ENCODE peak calls at places on chromosomes 7 and 10, in eight cellular contexts. U is IMR-90, P is fibroblast of lung, E is PC-3, J is colonic mucosa, H is endodermal cell, V is breast epithelium, O is neuronal stem cell. A is an unnamed sample.

GRCh38 chr10:132361581-132362101 is 29.6 kb downstream of the LRRC27 start:
- DNase-seq in E (no peak), V (no peak), H (no peak), U (no peak), J (no peak), P (no peak), O (no peak), A (no peak)

GRCh38 chr10:71314694-71315225 is 4.3 kb upstream of the SLC29A3 start:
- DNase-seq in J (no peak), O (no peak), E (no peak), H (no peak), V (no peak), U (no peak), P (no peak), A (no peak)

GRCh38 chr7:139602143-139602722 is 78.7 kb downstream of the CLEC2L start:
- DNase-seq in U (peak; percentile 42), V (no peak), E (peak; percentile 39), O (peak; percentile 18), H (no peak), J (no peak), P (peak; percentile 59), A (peak; percentile 52)

GRCh38 chr10:110963162-110963561 is 43.8 kb downstream of the SHOC2 start:
- DNase-seq in O (no peak), U (no peak), H (no peak), J (no peak), P (no peak), V (no peak), E (no peak), A (no peak)

GRCh38 chr10:131580674-131581073 is 269.2 kb upstream of the TCERG1L start:
- DNase-seq in O (no peak), V (no peak), H (no peak), U (no peak), E (no peak), J (no peak), P (no peak), A (no peak)

GRCh38 chr7:97025983-97026704 is 1.5 kb upstream of the DLX5 start:
- DNase-seq in J (no peak), E (no peak), P (no peak), H (peak; percentile 76), U (no peak), V (no peak), O (peak; percentile 27), A (no peak)

GRCh38 chr10:1923586-1923985 is 186.3 kb upstream of the ADARB2 start:
- DNase-seq in H (no peak), P (no peak), U (no peak), O (no peak), V (no peak), J (no peak), E (no peak), A (no peak)

GRCh38 chr7:31327071-31327470 is 13.5 kb downstream of the NEUROD6 start:
- DNase-seq in U (peak; percentile 10), J (no peak), O (no peak), P (no peak), E (peak; percentile 55), H (peak; percentile 79), V (no peak), A (no peak)

GRCh38 chr7:44979481-44980392 is 922 bp upstream of the MYO1G start:
- DNase-seq in H (peak; percentile 47), O (no peak), P (peak; percentile 31), J (no peak), V (no peak), E (no peak), U (no peak), A (no peak)

GRCh38 chr10:70379581-70380176 is 2.7 kb downstream of the LRRC20 start:
- DNase-seq in P (peak; percentile 26), U (no peak), V (no peak), O (no peak), H (peak; percentile 72), J (no peak), E (peak; percentile 83), A (peak; percentile 65)

GRCh38 chr10:14123066-14123465 is 207.7 kb downstream of the FRMD4A start:
- DNase-seq in U (no peak), P (peak; percentile 17), E (no peak), V (peak; percentile 61), O (no peak), J (no peak), H (no peak), A (no peak)

GRCh38 chr10:10222288-10222945 is 795.3 kb upstream of the CELF2 start:
- DNase-seq in H (no peak), E (no peak), O (no peak), U (peak; percentile 40), V (no peak), J (no peak), P (no peak), A (no peak)

GRCh38 chr10:114867365-114867764 is 45.8 kb downstream of the FHIP2A start:
- DNase-seq in V (no peak), U (no peak), J (no peak), O (no peak), P (no peak), E (no peak), H (no peak), A (no peak)

GRCh38 chr7:115707684-115708341 is 322.8 kb downstream of the TFEC start:
- DNase-seq in H (no peak), V (no peak), J (no peak), E (no peak), O (no peak), P (no peak), U (no peak), A (no peak)

GRCh38 chr7:37908221-37908788 is 8.3 kb downstream of the SFRP4 start:
- DNase-seq in P (peak; percentile 52), V (no peak), E (no peak), J (no peak), O (no peak), H (no peak), U (peak; percentile 26), A (no peak)

GRCh38 chr7:157693071-157693520 is 356.3 kb downstream of the DNAJB6 start:
- DNase-seq in O (peak; percentile 63), E (no peak), H (peak; percentile 73), V (no peak), J (no peak), U (no peak), P (no peak), A (no peak)

GRCh38 chr7:121294448-121294992 is 34.3 kb upstream of the WNT16 start:
- DNase-seq in V (no peak), J (no peak), H (no peak), U (no peak), E (no peak), O (no peak), P (no peak), A (no peak)

GRCh38 chr10:7436490-7437100 is 25.8 kb upstream of the SFMBT2 start:
- DNase-seq in E (peak; percentile 13), O (no peak), H (no peak), J (no peak), P (peak; percentile 32), V (no peak), U (peak; percentile 3), A (no peak)

GRCh38 chr10:7432884-7433726 is 22.3 kb upstream of the SFMBT2 start:
- DNase-seq in O (no peak), P (peak; percentile 69), H (no peak), U (no peak), J (no peak), E (no peak), V (no peak), A (peak; percentile 50)

GRCh38 chr10:7433861-7434260 is 23.0 kb upstream of the SFMBT2 start:
- DNase-seq in P (no peak), O (no peak), H (no peak), U (no peak), V (no peak), J (no peak), E (no peak), A (no peak)

GRCh38 chr10:7435674-7436073 is 24.8 kb upstream of the SFMBT2 start:
- DNase-seq in E (no peak), J (no peak), H (no peak), P (no peak), O (no peak), V (no peak), U (no peak), A (no peak)

DNA sequence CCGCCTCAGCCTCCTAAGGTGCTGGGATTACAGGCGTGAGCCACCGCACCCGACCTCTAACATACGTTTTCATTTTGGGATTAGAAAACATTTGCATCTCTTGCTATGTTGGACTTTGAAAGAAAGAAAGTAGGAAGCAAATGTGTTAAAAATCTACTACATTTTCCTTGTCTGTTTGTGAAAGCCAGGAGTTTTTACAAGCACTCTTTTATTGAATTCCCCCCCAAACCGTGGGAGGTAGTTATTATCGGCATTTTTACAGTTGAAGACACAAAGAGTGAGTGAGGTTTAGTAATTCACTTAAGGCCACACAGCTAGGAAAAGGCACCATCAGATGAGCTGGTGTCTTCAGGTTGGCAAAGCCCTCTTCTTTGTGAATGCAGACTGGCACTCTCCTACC is 23.5 kb upstream of the SFMBT2 start:
- DNase-seq in V (no peak), H (no peak), E (no peak), U (no peak), P (no peak), J (no peak), O (no peak), A (no peak)
- H3K27me3 ChIP-seq in V (peaks cover 17% of the 10 kb centered on the region), H (no peaks in the 10 kb centered on the region), E (peaks cover 22% of the 10 kb centered on the region), U (no peaks in the 10 kb centered on the region), P (no peaks in the 10 kb centered on the region), J (no peaks in the 10 kb centered on the region), O (no peaks in the 10 kb centered on the region), A (no peaks in the 10 kb centered on the region)

DNA sequence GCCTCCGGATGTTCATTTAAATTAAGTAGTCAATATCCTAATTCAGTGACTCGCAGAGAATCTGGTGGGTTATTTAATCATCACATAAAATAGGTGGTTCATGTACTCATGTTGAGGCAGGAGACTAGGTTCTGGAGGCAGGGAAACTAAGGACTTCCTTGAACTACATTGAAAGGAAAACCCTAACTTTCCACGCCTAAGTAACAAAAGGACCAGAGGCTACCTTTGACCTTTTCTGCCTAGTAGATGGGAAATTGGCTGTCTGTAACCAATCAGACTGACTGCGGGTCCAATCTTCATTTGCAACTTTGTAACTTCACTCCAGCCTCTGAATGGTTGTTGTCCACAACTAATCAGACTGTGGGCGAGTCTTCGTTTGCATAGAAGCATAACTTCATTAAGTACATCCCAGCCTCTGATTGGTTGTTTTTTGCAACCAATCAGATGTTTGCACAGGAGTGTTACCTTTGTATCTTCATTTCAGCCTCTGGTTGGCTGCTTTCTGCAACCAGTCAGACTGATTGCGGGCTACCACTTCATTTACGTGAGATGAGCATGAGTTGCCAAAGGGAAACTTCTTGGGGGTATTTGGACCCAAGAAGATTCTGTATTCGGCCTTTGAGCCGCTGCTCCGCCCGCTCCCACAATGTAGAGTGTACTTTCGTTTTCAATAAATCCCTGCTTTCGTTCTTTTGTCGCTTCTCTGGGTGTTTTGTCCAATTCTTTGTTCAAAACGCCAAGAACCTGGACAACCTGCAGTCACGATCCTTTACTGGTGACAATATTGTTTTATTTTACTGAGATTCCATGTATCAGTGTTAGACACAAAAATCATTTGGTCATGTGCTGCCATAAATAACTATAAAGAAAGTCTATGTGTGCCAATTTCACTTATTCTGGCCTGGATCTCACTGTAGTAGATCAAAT is 1.7 kb upstream of the ST7 start:
- DNase-seq in E (no peak), H (no peak), J (no peak), O (no peak), V (no peak), P (no peak), U (no peak), A (no peak)
- H3K27ac ChIP-seq in E (no peak overlapping the region), H (no peak overlapping the region), J (no peak overlapping the region), O (no peak overlapping the region), V (no peak overlapping the region), P (no peak overlapping the region), U (no peak overlapping the region), A (no peak overlapping the region)

GRCh38 chr7:47375590-47375989 is 206.3 kb downstream of the TNS3 start:
- DNase-seq in P (no peak), V (no peak), H (no peak), J (no peak), U (peak; percentile 26), E (no peak), O (no peak), A (peak; percentile 41)
- H3K27me3 ChIP-seq in P (no peaks in the 10 kb centered on the region), V (no peaks in the 10 kb centered on the region), H (no peaks in the 10 kb centered on the region), J (no peaks in the 10 kb centered on the region), U (no peaks in the 10 kb centered on the region), E (no peaks in the 10 kb centered on the region), O (no peaks in the 10 kb centered on the region), A (no peaks in the 10 kb centered on the region)

GRCh38 chr7:55553087-55553345 is 19.3 kb downstream of the VOPP1 start:
- DNase-seq in J (no peak), O (no peak), P (no peak), E (no peak), U (no peak), H (no peak), V (no peak), A (no peak)
- H3K27ac ChIP-seq in J (peak overlapping the region; percentile 67), O (no peak overlapping the region), P (no peak overlapping the region), E (peak overlapping the region; percentile 59), U (no peak overlapping the region), H (peak overlapping the region; percentile 52), V (peak overlapping the region; percentile 51), A (no peak overlapping the region)

A was measured in SJCRH30.